ENCODE peak calls at places on chromosomes 16 and 17, in five cellular contexts. O is left lung, I is astrocyte of the spinal cord, C is colonic mucosa, P is endodermal cell. H is an unnamed sample.

GRCh38 chr17:82250868-82251500 is 22.1 kb downstream of the SLC16A3 start:
- DNase-seq in P (no peak), O (peak), C (no peak), I (no peak), H (peak)

GRCh38 chr17:28946239-28946638 is 5.1 kb downstream of the PHF12 start:
- DNase-seq in I (peak), C (no peak), O (no peak), P (no peak), H (no peak)

GRCh38 chr17:2435181-2435741 is 34.4 kb upstream of the MNT start:
- DNase-seq in I (peak), C (no peak), O (no peak), P (peak), H (no peak)

GRCh38 chr16:72189865-72190371 is 18.0 kb upstream of the PMFBP1 start:
- DNase-seq in O (no peak), P (no peak), I (peak), C (no peak), H (peak)

GRCh38 chr17:42680331-42680808 is 1.3 kb downstream of the CCR10 start:
- DNase-seq in C (no peak), O (peak), P (no peak), I (no peak), H (no peak)

GRCh38 chr16:57325458-57325857 is 33.1 kb upstream of the CCL22 start:
- DNase-seq in I (no peak), P (no peak), C (no peak), O (no peak), H (no peak)

GRCh38 chr17:16215002-16215272 is 397 bp downstream of the NCOR1 start:
- DNase-seq in P (peak), O (peak), C (peak), I (peak), H (peak)

GRCh38 chr17:72422505-72423285 is 301.9 kb downstream of the SOX9 start:
- DNase-seq in C (peak), P (peak), I (peak), O (no peak), H (no peak)

GRCh38 chr17:66431080-66431795 is 128.8 kb downstream of the PRKCA start:
- DNase-seq in C (no peak), I (no peak), P (no peak), O (no peak), H (peak)

GRCh38 chr17:2263183-2263954 is 40.2 kb downstream of the SMG6 start:
- DNase-seq in C (no peak), O (no peak), P (no peak), I (peak), H (no peak)

GRCh38 chr16:85940214-85940613 is 41.3 kb downstream of the IRF8 start:
- DNase-seq in C (peak), O (no peak), I (no peak), P (no peak), H (no peak)

GRCh38 chr17:60165976-60166375 is 16.2 kb downstream of the CA4 start:
- DNase-seq in O (no peak), C (peak), I (no peak), P (peak), H (no peak)

GRCh38 chr17:28743243-28744103 is at the start of gene TRAF4:
- DNase-seq in P (peak), C (peak), I (peak), O (peak), H (no peak)

GRCh38 chr17:13538841-13539411 is 62.8 kb downstream of the HS3ST3A1 start:
- DNase-seq in P (peak), O (no peak), C (no peak), I (no peak), H (no peak)

GRCh38 chr17:59547131-59547915 is 18.1 kb upstream of the DHX40 start:
- DNase-seq in I (no peak), P (no peak), C (no peak), O (no peak), H (no peak)

GRCh38 chr17:31095239-31096105 is 695 bp downstream of the NF1 start:
- DNase-seq in I (peak), C (peak), O (peak), P (peak), H (no peak)

GRCh38 chr17:6660101-6660500 is 8.5 kb downstream of the C17orf100 start:
- DNase-seq in P (peak), C (no peak), I (no peak), O (no peak), H (no peak)

GRCh38 chr17:6657633-6658287 is 6.2 kb downstream of the C17orf100 start:
- DNase-seq in O (no peak), P (no peak), I (no peak), C (no peak), H (no peak)

GRCh38 chr17:6660765-6661463 is 9.4 kb downstream of the C17orf100 start:
- DNase-seq in O (peak), C (no peak), P (peak), I (no peak), H (peak)

GRCh38 chr17:6651483-6652452 is at the start of the genes C17orf100 and MED31:
- DNase-seq in O (peak), C (peak), I (peak), P (peak), H (peak)

DNA sequence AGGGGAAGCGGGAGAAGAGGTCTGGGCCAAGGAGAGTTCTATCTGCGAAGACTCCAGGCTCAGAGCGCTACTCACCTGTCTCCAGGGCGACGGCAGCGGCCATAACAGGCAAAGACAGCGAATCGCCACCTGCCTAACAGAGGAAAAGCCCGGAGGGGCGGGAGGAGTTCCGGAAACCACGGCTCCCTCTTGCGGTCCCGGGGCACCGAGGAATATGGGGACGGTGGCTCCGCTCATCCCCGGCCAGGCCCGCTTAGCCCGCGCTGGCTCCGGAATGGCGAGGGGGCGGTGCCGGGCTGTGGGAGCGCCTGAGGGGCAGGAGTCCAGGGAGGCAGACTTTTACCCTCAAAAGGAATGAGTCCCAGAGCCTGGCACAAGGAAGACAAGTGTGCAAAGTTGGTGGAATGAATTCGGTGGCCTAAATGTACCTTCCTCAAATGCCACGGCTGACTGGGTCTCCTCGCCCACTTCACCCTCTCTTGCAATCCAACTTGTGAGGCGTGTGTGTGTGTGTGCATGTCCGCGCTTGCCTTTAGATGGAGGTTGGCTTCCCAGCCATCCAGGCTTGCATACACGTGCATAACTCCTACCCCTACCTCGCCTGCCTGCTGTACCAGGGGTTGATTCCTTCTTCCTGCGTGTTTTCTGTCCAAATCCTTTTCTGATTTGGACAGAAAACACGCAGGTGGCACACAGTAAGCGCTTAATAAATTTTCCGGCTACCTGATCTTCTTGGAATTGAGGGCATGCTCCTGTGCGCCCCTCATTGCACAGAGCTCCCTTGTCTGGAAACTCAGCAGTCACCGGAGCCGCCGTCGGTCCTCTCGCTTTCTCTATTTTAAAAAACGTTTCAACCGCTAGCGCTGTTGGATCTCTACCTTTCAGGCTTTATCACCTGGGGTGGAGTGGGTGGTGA is 3.5 kb downstream of the C17orf100 start:
- DNase-seq in O (peak), I (no peak), P (peak), C (peak), H (no peak)
- TF ChIP-seq CTCF in O (no peak), I (no peak), P (no peak), C (no peak), H (no peak)

GRCh38 chr16:73568769-73569168 is 520.8 kb upstream of the ZFHX3 start:
- DNase-seq in I (no peak), O (no peak), P (no peak), C (no peak), H (no peak)

GRCh38 chr16:73569266-73569665 is 521.3 kb upstream of the ZFHX3 start:
- DNase-seq in O (no peak), I (no peak), P (no peak), C (no peak), H (no peak)

GRCh38 chr16:73565925-73566324 is 518.0 kb upstream of the ZFHX3 start:
- DNase-seq in P (peak), I (no peak), O (no peak), C (no peak), H (no peak)

GRCh38 chr16:73563709-73564108 is 515.8 kb upstream of the ZFHX3 start:
- DNase-seq in P (no peak), O (no peak), I (no peak), C (no peak), H (no peak)

GRCh38 chr16:73565263-73565662 is 517.3 kb upstream of the ZFHX3 start:
- DNase-seq in I (no peak), C (no peak), P (no peak), O (no peak), H (no peak)
- TF ChIP-seq CTCF in I (no peak), C (no peak), P (peak), O (no peak), H (no peak)

DNA sequence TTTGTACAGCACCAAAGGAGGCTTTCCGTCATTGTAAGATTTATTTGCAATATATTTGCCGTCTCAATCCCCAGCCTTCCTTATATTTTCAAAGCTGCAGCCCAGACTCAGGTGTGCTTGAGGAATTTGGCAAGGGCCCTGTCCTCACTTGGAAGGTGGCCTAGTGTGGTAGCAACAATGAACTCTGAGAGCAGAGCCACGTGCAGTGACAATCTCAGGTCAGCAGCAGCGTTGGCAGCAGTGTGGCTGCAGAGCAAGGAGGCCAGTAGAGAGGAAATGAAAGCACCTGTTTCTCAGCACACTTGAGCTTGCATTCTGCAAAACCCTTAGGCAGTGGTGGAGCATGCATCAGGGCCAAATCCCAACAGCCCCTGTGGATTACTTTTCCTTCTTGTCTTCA is 613.5 kb downstream of the RBFOX1 start:
- DNase-seq in I (no peak), C (no peak), O (no peak), P (no peak), H (no peak)
- TF ChIP-seq CTCF in I (no peak), C (no peak), O (no peak), P (no peak), H (no peak)

DNA sequence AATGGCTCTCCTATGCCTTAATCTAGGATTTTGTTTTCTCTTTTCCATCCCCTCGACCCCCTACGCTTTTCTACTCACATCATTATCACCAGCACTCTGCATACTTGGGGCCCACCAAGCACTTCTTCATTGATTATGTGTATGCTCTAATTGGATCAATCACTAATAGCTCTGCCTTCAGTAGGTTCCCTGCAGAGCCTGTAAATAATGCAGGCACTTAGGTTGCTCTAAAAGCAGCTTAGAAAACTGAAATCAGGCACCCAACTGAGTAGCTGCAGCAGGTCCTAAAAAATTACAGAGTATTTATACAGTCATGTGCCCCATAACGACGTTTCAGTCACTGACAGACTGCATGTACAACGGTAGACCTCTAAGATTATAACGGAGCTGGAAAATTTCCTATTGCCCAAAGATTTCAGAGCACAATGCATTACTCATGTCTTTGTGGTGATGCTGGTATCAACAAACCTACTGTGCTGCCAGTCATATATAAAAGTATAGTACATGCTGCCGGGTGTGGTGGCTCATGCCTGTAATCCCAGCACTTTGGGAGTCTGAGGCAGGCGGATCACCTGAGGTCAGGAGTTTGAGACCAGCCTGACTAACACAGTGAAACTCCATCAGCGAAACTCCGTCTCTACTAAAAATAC is 280.4 kb downstream of the HS3ST3B1 start:
- DNase-seq in C (no peak), P (peak), I (no peak), O (no peak), H (no peak)
- TF ChIP-seq CTCF in C (no peak), P (no peak), I (no peak), O (no peak), H (no peak)

DNA sequence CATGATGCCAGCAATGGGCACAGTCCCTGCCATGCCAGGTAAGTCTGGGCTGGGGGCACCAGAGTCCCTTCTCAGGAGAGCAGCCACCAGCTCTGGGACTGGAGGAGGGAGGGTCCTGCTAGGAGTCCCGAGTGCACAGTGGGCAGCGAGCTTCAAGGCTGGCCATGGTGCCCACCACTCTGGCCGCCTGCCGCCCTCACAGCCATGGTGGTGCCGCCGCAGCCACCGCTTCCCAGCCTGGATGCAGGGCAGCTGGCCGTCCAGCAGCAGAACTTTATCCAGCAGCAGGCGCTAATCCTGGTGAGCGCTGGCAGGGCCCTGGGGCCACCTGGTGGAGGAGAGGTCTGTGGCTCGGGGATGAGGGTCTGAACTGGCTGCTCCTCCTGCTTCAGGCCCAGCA is 17.9 kb upstream of the SMIM5 start:
- DNase-seq in O (no peak), C (no peak), I (no peak), P (peak), H (peak)
- TF ChIP-seq CTCF in O (no peak), C (no peak), I (no peak), P (peak), H (no peak)

DNA sequence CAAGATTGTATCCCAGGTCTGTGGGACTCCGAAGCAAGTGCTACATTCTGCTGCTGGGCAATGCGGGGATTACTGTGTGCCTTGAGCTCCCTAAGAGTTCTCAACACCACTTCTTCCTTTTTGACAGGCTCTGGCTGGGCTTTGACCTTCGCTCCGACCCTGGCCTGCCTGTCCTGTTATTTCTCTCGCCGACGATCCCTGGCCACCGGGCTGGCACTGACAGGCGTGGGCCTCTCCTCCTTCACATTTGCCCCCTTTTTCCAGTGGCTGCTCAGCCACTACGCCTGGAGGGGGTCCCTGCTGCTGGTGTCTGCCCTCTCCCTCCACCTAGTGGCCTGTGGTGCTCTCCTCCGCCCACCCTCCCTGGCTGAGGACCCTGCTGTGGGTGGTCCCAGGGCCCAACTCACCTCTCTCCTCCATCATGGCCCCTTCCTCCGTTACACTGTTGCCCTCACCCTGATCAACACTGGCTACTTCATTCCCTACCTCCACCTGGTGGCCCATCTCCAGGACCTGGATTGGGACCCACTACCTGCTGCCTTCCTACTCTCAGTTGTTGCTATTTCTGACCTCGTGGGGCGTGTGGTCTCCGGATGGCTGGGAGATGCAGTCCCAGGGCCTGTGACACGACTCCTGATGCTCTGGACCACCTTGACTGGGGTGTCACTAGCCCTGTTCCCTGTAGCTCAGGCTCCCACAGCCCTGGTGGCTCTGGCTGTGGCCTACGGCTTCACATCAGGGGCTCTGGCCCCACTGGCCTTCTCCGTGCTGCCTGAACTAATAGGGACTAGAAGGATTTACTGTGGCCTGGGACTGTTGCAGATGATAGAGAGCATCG is 2.4 kb downstream of the SLC16A13 start:
- DNase-seq in P (no peak), O (peak), C (no peak), I (no peak), H (no peak)
- TF ChIP-seq CTCF in P (peak), O (no peak), C (no peak), I (no peak), H (no peak)

GRCh38 chr17:41549596-41550039 is 21.5 kb upstream of the KRT19 start:
- DNase-seq in P (peak), C (peak), O (no peak), I (no peak), H (no peak)

GRCh38 chr17:41553176-41553575 is 18.7 kb downstream of the KRT9 start:
- DNase-seq in P (no peak), O (no peak), I (no peak), C (no peak), H (no peak)

GRCh38 chr17:41553987-41554680 is 17.7 kb downstream of the KRT9 start:
- DNase-seq in P (peak), O (no peak), I (no peak), C (no peak), H (no peak)

GRCh38 chr17:41551370-41551769 is 20.5 kb downstream of the KRT9 start:
- DNase-seq in O (no peak), I (peak), P (no peak), C (no peak), H (no peak)

GRCh38 chr17:41552455-41552854 is 19.4 kb downstream of the KRT9 start:
- DNase-seq in O (no peak), C (no peak), P (peak), I (no peak), H (no peak)
- TF ChIP-seq CTCF in O (no peak), C (no peak), P (no peak), I (no peak), H (no peak)

DNA sequence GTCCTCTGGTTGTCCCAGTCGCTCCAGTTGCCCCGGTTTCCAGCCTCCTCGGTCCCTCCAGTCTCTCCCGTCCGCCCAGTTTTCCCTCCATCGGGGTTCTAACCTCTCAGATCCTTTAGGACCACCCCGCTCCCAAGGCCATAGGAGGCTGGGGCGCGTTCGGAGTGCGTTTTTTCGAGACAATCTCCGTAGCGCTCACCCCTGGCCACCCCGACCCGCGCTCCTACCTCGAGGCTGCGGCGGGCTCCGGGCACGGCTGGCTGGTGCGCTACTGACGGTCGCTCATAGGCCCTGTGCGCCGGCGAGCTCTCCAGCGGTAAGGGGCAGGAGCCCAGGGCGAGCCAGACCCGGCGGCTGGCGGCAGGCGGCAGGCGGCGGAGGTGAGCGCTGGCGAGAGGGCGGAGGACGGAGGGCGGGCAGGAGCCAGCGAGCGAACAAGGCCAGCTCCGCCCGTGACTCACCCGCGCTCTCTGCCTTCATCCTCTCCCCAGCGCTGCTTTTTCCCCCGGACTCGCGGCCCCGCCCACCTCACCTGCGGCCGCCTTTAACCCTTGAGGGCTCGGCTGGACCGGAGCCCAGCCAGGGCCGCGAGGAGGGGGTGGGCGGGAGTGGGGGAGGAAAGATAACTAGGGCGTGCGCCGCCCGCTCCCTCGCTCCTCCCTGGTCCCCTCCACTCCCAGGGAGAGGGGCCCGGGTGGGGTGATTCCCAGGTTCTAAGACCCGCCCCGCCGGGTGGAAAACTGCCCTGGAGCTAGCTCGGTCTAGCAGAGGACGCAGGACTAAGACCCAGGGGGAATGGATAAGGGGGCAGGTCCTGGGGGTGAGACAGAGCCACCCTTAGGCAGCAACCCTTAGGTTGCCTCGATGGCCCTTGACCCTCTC is at the start of gene SP6:
- DNase-seq in P (peak), O (peak), I (peak), C (peak), H (no peak)
- TF ChIP-seq CTCF in P (peak), O (no peak), I (no peak), C (no peak), H (no peak)